ENCODE peak calls at places on chromosomes 2 and 18, in six cellular contexts. R is choroid plexus epithelial cell, Z is heart left ventricle, P is fibroblast of pulmonary artery, G is skeletal muscle cell, V is fibroblast of villous mesenchyme. E is an unnamed sample.
A peak's percentile ranks its signal among the peaks of the same experiment; 100 is the strongest.

GRCh38 chr2:163157891-163158511 is 319.4 kb upstream of the KCNH7 start:
- DNase-seq in R (peak; percentile 86), Z (no peak), P (peak; percentile 77), G (peak; percentile 56), V (peak; percentile 76), E (peak; percentile 57)

GRCh38 chr18:30134020-30134419 is 908.5 kb downstream of the DSC3 start:
- DNase-seq in R (no peak), Z (no peak), P (no peak), G (no peak), V (no peak), E (no peak)

GRCh38 chr18:24014986-24015896 is 687 bp downstream of the TTC39C start:
- DNase-seq in R (peak; percentile 59), Z (peak; percentile 50), P (peak; percentile 81), G (peak; percentile 36), V (peak; percentile 76), E (peak; percentile 93)

GRCh38 chr18:70490008-70490933 is 201.4 kb downstream of the SOCS6 start:
- DNase-seq in R (peak; percentile 79), Z (no peak), P (peak; percentile 74), G (peak; percentile 43), V (peak; percentile 52), E (peak; percentile 30)

GRCh38 chr2:42969231-42970150 is 177.1 kb upstream of the HAAO start:
- DNase-seq in R (peak; percentile 61), Z (no peak), P (peak; percentile 81), G (peak; percentile 92), V (peak; percentile 58), E (peak; percentile 93)

GRCh38 chr2:100767810-100768806 is 51.8 kb upstream of the NPAS2 start:
- DNase-seq in R (no peak), Z (no peak), P (no peak), G (no peak), V (peak; percentile 37), E (peak; percentile 39)

GRCh38 chr2:17816396-17817245 is at the start of gene MSGN1:
- DNase-seq in R (no peak), Z (no peak), P (no peak), G (no peak), V (no peak), E (no peak)

GRCh38 chr2:218128781-218129478 is 3.1 kb downstream of the CXCR2 start:
- DNase-seq in R (no peak), Z (no peak), P (no peak), G (no peak), V (no peak), E (no peak)

GRCh38 chr2:74834806-74835755 is 1.2 kb downstream of the HK2 start:
- DNase-seq in R (no peak), Z (peak; percentile 50), P (peak; percentile 50), G (no peak), V (peak; percentile 66), E (peak; percentile 79)

GRCh38 chr2:47534179-47534919 is 131.4 kb downstream of the MSH2 start:
- DNase-seq in R (peak; percentile 74), Z (no peak), P (peak; percentile 59), G (peak; percentile 81), V (peak; percentile 74), E (peak; percentile 94)

GRCh38 chr2:135451966-135452365 is 79.1 kb downstream of the ZRANB3 start:
- DNase-seq in R (no peak), Z (no peak), P (no peak), G (no peak), V (no peak), E (no peak)

GRCh38 chr2:130878316-130878715 is 41.6 kb downstream of the ARHGEF4 start:
- DNase-seq in R (no peak), Z (no peak), P (no peak), G (no peak), V (no peak), E (no peak)

GRCh38 chr2:242051440-242051839 is 181.9 kb downstream of the RTP5 start:
- DNase-seq in R (no peak), Z (no peak), P (no peak), G (no peak), V (no peak), E (no peak)

GRCh38 chr2:99881901-99882591 is 260.3 kb downstream of the AFF3 start:
- DNase-seq in R (peak; percentile 96), Z (no peak), P (peak; percentile 82), G (peak; percentile 90), V (peak; percentile 72), E (no peak)

GRCh38 chr2:3505771-3506170 is 13.6 kb downstream of the ADI1 start:
- DNase-seq in R (peak; percentile 27), Z (no peak), P (no peak), G (no peak), V (peak; percentile 69), E (no peak)

GRCh38 chr2:222671259-222672067 is at the start of gene MOGAT1:
- DNase-seq in R (no peak), Z (peak; percentile 59), P (peak; percentile 7), G (no peak), V (no peak), E (no peak)

GRCh38 chr2:50395510-50396300 is 636.2 kb downstream of the NRXN1 start:
- DNase-seq in R (no peak), Z (no peak), P (peak; percentile 1), G (no peak), V (no peak), E (no peak)

GRCh38 chr2:234293973-234294372 is 202.9 kb downstream of the ARL4C start:
- DNase-seq in R (no peak), Z (no peak), P (no peak), G (no peak), V (no peak), E (no peak)

GRCh38 chr2:196592331-196592911 is 47.1 kb upstream of the CCDC150 start:
- DNase-seq in R (peak; percentile 66), Z (peak; percentile 32), P (peak; percentile 40), G (no peak), V (peak; percentile 53), E (no peak)

GRCh38 chr2:2456721-2457120 is 125.6 kb upstream of the MYT1L start:
- DNase-seq in R (no peak), Z (no peak), P (no peak), G (peak; percentile 83), V (no peak), E (no peak)

GRCh38 chr18:51151568-51152511 is 45.6 kb downstream of the MEX3C start:
- DNase-seq in R (no peak), Z (no peak), P (no peak), G (no peak), V (no peak), E (no peak)

GRCh38 chr2:98464772-98465310 is 20.2 kb downstream of the INPP4A start:
- DNase-seq in R (no peak), Z (no peak), P (no peak), G (no peak), V (peak; percentile 19), E (no peak)

GRCh38 chr2:98463551-98463971 is 18.9 kb downstream of the INPP4A start:
- DNase-seq in R (no peak), Z (no peak), P (no peak), G (no peak), V (no peak), E (no peak)

GRCh38 chr2:98461650-98462049 is 17.0 kb downstream of the INPP4A start:
- DNase-seq in R (no peak), Z (peak; percentile 78), P (peak; percentile 24), G (no peak), V (no peak), E (no peak)

GRCh38 chr2:98463988-98464771 is 19.5 kb downstream of the INPP4A start:
- DNase-seq in R (no peak), Z (no peak), P (no peak), G (no peak), V (no peak), E (no peak)

DNA sequence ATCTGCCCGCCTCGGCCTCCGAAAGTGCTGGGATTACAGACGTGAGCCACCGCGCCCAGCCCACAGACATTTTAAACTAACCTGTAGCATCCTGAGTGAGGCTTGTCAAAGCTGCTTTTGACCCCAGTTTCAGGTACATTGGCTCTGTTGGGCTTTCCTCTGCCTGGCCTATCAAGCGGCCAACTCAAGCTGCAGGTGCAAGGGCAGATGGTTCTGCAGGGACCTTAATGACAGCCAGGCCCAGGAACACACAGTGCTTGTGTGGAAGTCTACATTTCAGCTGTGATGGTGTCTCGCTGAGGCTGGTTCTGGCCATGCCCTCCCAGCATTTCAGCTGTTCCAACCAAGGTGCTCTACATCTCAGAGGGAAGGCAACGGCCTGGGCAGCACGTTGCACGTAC is 18.4 kb downstream of the INPP4A start:
- DNase-seq in R (no peak), Z (no peak), P (no peak), G (no peak), V (no peak), E (no peak)
- H3K4me3 ChIP-seq in R (no peak overlapping the region), Z (no peak overlapping the region), P (no peak overlapping the region), G (no peak overlapping the region), V (no peak overlapping the region), E (no peak overlapping the region)

GRCh38 chr2:188285049-188285448 is 6.6 kb upstream of the GULP1 start:
- DNase-seq in R (no peak), Z (no peak), P (no peak), G (no peak), V (no peak), E (no peak)

GRCh38 chr2:188291142-188291616 is 495 bp upstream of the GULP1 start:
- DNase-seq in R (peak; percentile 39), Z (peak; percentile 23), P (peak; percentile 36), G (no peak), V (peak; percentile 60), E (peak; percentile 16)

GRCh38 chr2:188282907-188283306 is 8.8 kb upstream of the GULP1 start:
- DNase-seq in R (no peak), Z (no peak), P (no peak), G (no peak), V (no peak), E (no peak)

GRCh38 chr2:188280811-188281222 is 10.9 kb upstream of the GULP1 start:
- DNase-seq in R (no peak), Z (no peak), P (no peak), G (no peak), V (no peak), E (no peak)

GRCh38 chr2:188285774-188286173 is 5.9 kb upstream of the GULP1 start:
- DNase-seq in R (no peak), Z (no peak), P (no peak), G (no peak), V (no peak), E (no peak)
- H3K4me3 ChIP-seq in R (no peak overlapping the region), Z (no peak overlapping the region), P (no peak overlapping the region), G (no peak overlapping the region), V (no peak overlapping the region), E (no peak overlapping the region)

GRCh38 chr2:44771510-44771909 is 170.0 kb upstream of the SIX3 start:
- DNase-seq in R (no peak), Z (no peak), P (no peak), G (no peak), V (no peak), E (no peak)

GRCh38 chr2:44770221-44771187 is 171.0 kb upstream of the SIX3 start:
- DNase-seq in R (no peak), Z (no peak), P (no peak), G (no peak), V (no peak), E (no peak)

GRCh38 chr2:44768438-44769236 is 172.9 kb upstream of the SIX3 start:
- DNase-seq in R (no peak), Z (no peak), P (no peak), G (no peak), V (no peak), E (no peak)

GRCh38 chr2:44767691-44768090 is 173.8 kb upstream of the SIX3 start:
- DNase-seq in R (no peak), Z (no peak), P (no peak), G (no peak), V (no peak), E (no peak)

GRCh38 chr2:44769349-44770005 is 172.0 kb upstream of the SIX3 start:
- DNase-seq in R (no peak), Z (no peak), P (no peak), G (no peak), V (no peak), E (no peak)
- H3K4me3 ChIP-seq in R (no peak overlapping the region), Z (no peak overlapping the region), P (no peak overlapping the region), G (no peak overlapping the region), V (no peak overlapping the region), E (no peak overlapping the region)

GRCh38 chr2:96115631-96116423 is 544 bp downstream of the ADRA2B start:
- DNase-seq in R (no peak), Z (peak; percentile 22), P (no peak), G (no peak), V (no peak), E (no peak)
- H3K4me3 ChIP-seq in R (peak overlapping the region; percentile 22), Z (peak overlapping the region; percentile 76), P (no peak overlapping the region), G (peak overlapping the region; percentile 37), V (peak overlapping the region; percentile 38), E (no peak overlapping the region)

E was measured in foreskin fibroblast.